ENCODE peak calls at places on chromosomes 1 and 21, in five cellular contexts. S is IMR-90, N is HT-29, W is AG08395, H is choroid plexus epithelial cell. U is an unnamed sample.

GRCh38 chr1:236753554-236753953 is 41.5 kb upstream of the MTR start:
- DNase-seq in W (peak), H (peak), N (peak), S (peak), U (peak)

GRCh38 chr1:240190881-240191385 is 99.2 kb downstream of the FMN2 start:
- DNase-seq in S (peak), N (peak), H (peak), W (peak), U (peak)

GRCh38 chr1:164576311-164577271 is 17.6 kb downstream of the PBX1 start:
- DNase-seq in H (peak), W (peak), N (no peak), S (peak), U (no peak)

GRCh38 chr1:112904831-112905227 is 51.2 kb downstream of the SLC16A1 start:
- DNase-seq in N (peak), S (no peak), H (no peak), W (no peak), U (no peak)

GRCh38 chr1:209402697-209403096 is 180.8 kb upstream of the CAMK1G start:
- DNase-seq in H (no peak), N (no peak), W (peak), S (no peak), U (no peak)

GRCh38 chr1:100750002-100750885 is 30.7 kb downstream of the VCAM1 start:
- DNase-seq in N (no peak), W (no peak), S (no peak), H (no peak), U (no peak)

GRCh38 chr1:174818951-174819350 is 180.8 kb upstream of the CACYBP start:
- DNase-seq in H (no peak), N (no peak), S (peak), W (no peak), U (no peak)

GRCh38 chr1:14983277-14983676 is 170.3 kb upstream of the TMEM51 start:
- DNase-seq in S (no peak), H (no peak), W (no peak), N (no peak), U (no peak)

GRCh38 chr1:175845985-175846384 is 102.6 kb upstream of the TNR start:
- DNase-seq in N (no peak), H (no peak), W (no peak), S (no peak), U (no peak)

GRCh38 chr1:201917362-201918033 is 28.8 kb downstream of the SHISA4 start:
- DNase-seq in W (peak), N (no peak), S (peak), H (peak), U (no peak)

GRCh38 chr21:41927727-41928409 is 25.9 kb downstream of the C2CD2 start:
- DNase-seq in S (no peak), H (no peak), W (no peak), N (no peak), U (no peak)

GRCh38 chr1:227902641-227902990 is 45.1 kb downstream of the WNT9A start:
- DNase-seq in S (no peak), N (no peak), W (no peak), H (no peak), U (no peak)

U was measured in HepG2.